ENCODE peak calls at places on chromosomes 7 and 10, in six cellular contexts. One of them, this sample, is unnamed.

GRCh38 chr10:507908-508444 is 181.5 kb downstream of the DIP2C start:
- DNase-seq in body of pancreas: no peak
- DNase-seq in RPMI8226: no peak
- DNase-seq in stimulated activated CD4-positive, alpha-beta T cell treated with anti-CD3 and anti-CD28 coated beads, TNF-alpha, amount 100 ng/mL, for 48 hours: no peak
- DNase-seq in retina: no peak
- DNase-seq in GM23338: no peak
- DNase-seq in this sample: no peak

GRCh38 chr7:28836661-28837060 is 121.5 kb downstream of the TRIL start:
- DNase-seq in retina: no peak
- DNase-seq in stimulated activated CD4-positive, alpha-beta T cell treated with anti-CD3 and anti-CD28 coated beads, TNF-alpha, amount 100 ng/mL, for 48 hours: no peak
- DNase-seq in RPMI8226: no peak
- DNase-seq in body of pancreas: no peak
- DNase-seq in GM23338: no peak
- DNase-seq in this sample: no peak

GRCh38 chr10:86733260-86733671 is 23.2 kb upstream of the BMPR1A start:
- DNase-seq in RPMI8226: no peak
- DNase-seq in stimulated activated CD4-positive, alpha-beta T cell treated with anti-CD3 and anti-CD28 coated beads, TNF-alpha, amount 100 ng/mL, for 48 hours: no peak
- DNase-seq in GM23338: no peak
- DNase-seq in body of pancreas: no peak
- DNase-seq in retina: no peak
- DNase-seq in this sample: no peak

GRCh38 chr7:139341776-139342244 is 673 bp downstream of the FMC1 start:
- DNase-seq in GM23338: no peak
- DNase-seq in RPMI8226: no peak
- DNase-seq in body of pancreas: no peak
- DNase-seq in retina: no peak
- DNase-seq in stimulated activated CD4-positive, alpha-beta T cell treated with anti-CD3 and anti-CD28 coated beads, TNF-alpha, amount 100 ng/mL, for 48 hours: no peak
- DNase-seq in this sample: no peak

GRCh38 chr7:74012842-74013249 is 15.1 kb upstream of the ELN start:
- DNase-seq in stimulated activated CD4-positive, alpha-beta T cell treated with anti-CD3 and anti-CD28 coated beads, TNF-alpha, amount 100 ng/mL, for 48 hours: no peak
- DNase-seq in RPMI8226: peak
- DNase-seq in body of pancreas: no peak
- DNase-seq in retina: no peak
- DNase-seq in GM23338: peak
- DNase-seq in this sample: no peak

GRCh38 chr7:71735961-71736556 is 604.1 kb downstream of the GALNT17 start:
- DNase-seq in RPMI8226: peak
- DNase-seq in stimulated activated CD4-positive, alpha-beta T cell treated with anti-CD3 and anti-CD28 coated beads, TNF-alpha, amount 100 ng/mL, for 48 hours: no peak
- DNase-seq in retina: peak
- DNase-seq in GM23338: peak
- DNase-seq in body of pancreas: peak
- DNase-seq in this sample: no peak

GRCh38 chr10:114708717-114709352 is 50.8 kb upstream of the ABLIM1 start:
- DNase-seq in body of pancreas: no peak
- DNase-seq in stimulated activated CD4-positive, alpha-beta T cell treated with anti-CD3 and anti-CD28 coated beads, TNF-alpha, amount 100 ng/mL, for 48 hours: no peak
- DNase-seq in retina: no peak
- DNase-seq in GM23338: peak
- DNase-seq in RPMI8226: no peak
- DNase-seq in this sample: no peak

GRCh38 chr7:87831127-87831526 is 45.0 kb downstream of the SLC25A40 start:
- DNase-seq in body of pancreas: no peak
- DNase-seq in RPMI8226: no peak
- DNase-seq in stimulated activated CD4-positive, alpha-beta T cell treated with anti-CD3 and anti-CD28 coated beads, TNF-alpha, amount 100 ng/mL, for 48 hours: no peak
- DNase-seq in GM23338: no peak
- DNase-seq in retina: no peak
- DNase-seq in this sample: no peak

GRCh38 chr10:43965918-43966570 is 317.4 kb upstream of the ZNF32 start:
- DNase-seq in stimulated activated CD4-positive, alpha-beta T cell treated with anti-CD3 and anti-CD28 coated beads, TNF-alpha, amount 100 ng/mL, for 48 hours: no peak
- DNase-seq in retina: no peak
- DNase-seq in RPMI8226: no peak
- DNase-seq in body of pancreas: no peak
- DNase-seq in GM23338: no peak
- DNase-seq in this sample: no peak

GRCh38 chr7:3092468-3092867 is 48.8 kb upstream of the CARD11 start:
- DNase-seq in stimulated activated CD4-positive, alpha-beta T cell treated with anti-CD3 and anti-CD28 coated beads, TNF-alpha, amount 100 ng/mL, for 48 hours: peak
- DNase-seq in retina: no peak
- DNase-seq in RPMI8226: peak
- DNase-seq in body of pancreas: no peak
- DNase-seq in GM23338: no peak
- DNase-seq in this sample: peak

GRCh38 chr7:141593134-141593533 is 41.9 kb downstream of the AGK start:
- DNase-seq in RPMI8226: no peak
- DNase-seq in GM23338: no peak
- DNase-seq in retina: no peak
- DNase-seq in body of pancreas: no peak
- DNase-seq in stimulated activated CD4-positive, alpha-beta T cell treated with anti-CD3 and anti-CD28 coated beads, TNF-alpha, amount 100 ng/mL, for 48 hours: no peak
- DNase-seq in this sample: no peak

GRCh38 chr10:49611166-49611814 is 1.2 kb downstream of the SLC18A3 start:
- DNase-seq in retina: peak
- DNase-seq in stimulated activated CD4-positive, alpha-beta T cell treated with anti-CD3 and anti-CD28 coated beads, TNF-alpha, amount 100 ng/mL, for 48 hours: no peak
- DNase-seq in body of pancreas: no peak
- DNase-seq in RPMI8226: no peak
- DNase-seq in GM23338: peak
- DNase-seq in this sample: no peak

GRCh38 chr7:150854066-150855000 is 2.0 kb downstream of the AOC1 start:
- DNase-seq in body of pancreas: no peak
- DNase-seq in retina: no peak
- DNase-seq in GM23338: no peak
- DNase-seq in stimulated activated CD4-positive, alpha-beta T cell treated with anti-CD3 and anti-CD28 coated beads, TNF-alpha, amount 100 ng/mL, for 48 hours: no peak
- DNase-seq in RPMI8226: no peak
- DNase-seq in this sample: no peak

GRCh38 chr10:102230861-102231356 is 4.8 kb downstream of the ELOVL3 start:
- DNase-seq in body of pancreas: peak
- DNase-seq in stimulated activated CD4-positive, alpha-beta T cell treated with anti-CD3 and anti-CD28 coated beads, TNF-alpha, amount 100 ng/mL, for 48 hours: peak
- DNase-seq in GM23338: peak
- DNase-seq in retina: peak
- DNase-seq in RPMI8226: peak
- DNase-seq in this sample: no peak

GRCh38 chr10:130568246-130568645 is 432.1 kb downstream of the GLRX3 start:
- DNase-seq in stimulated activated CD4-positive, alpha-beta T cell treated with anti-CD3 and anti-CD28 coated beads, TNF-alpha, amount 100 ng/mL, for 48 hours: no peak
- DNase-seq in GM23338: no peak
- DNase-seq in retina: no peak
- DNase-seq in body of pancreas: no peak
- DNase-seq in RPMI8226: no peak
- DNase-seq in this sample: no peak

GRCh38 chr10:52213511-52213831 is 100.6 kb upstream of the DKK1 start:
- DNase-seq in stimulated activated CD4-positive, alpha-beta T cell treated with anti-CD3 and anti-CD28 coated beads, TNF-alpha, amount 100 ng/mL, for 48 hours: no peak
- DNase-seq in retina: no peak
- DNase-seq in GM23338: peak
- DNase-seq in body of pancreas: peak
- DNase-seq in RPMI8226: no peak
- DNase-seq in this sample: no peak

GRCh38 chr7:128939861-128940410 is 2.2 kb downstream of the IRF5 start:
- DNase-seq in GM23338: no peak
- DNase-seq in stimulated activated CD4-positive, alpha-beta T cell treated with anti-CD3 and anti-CD28 coated beads, TNF-alpha, amount 100 ng/mL, for 48 hours: no peak
- DNase-seq in body of pancreas: no peak
- DNase-seq in retina: no peak
- DNase-seq in RPMI8226: peak
- DNase-seq in this sample: no peak

GRCh38 chr10:8034666-8035640 is 19.5 kb upstream of the GATA3 start:
- DNase-seq in retina: peak
- DNase-seq in body of pancreas: no peak
- DNase-seq in stimulated activated CD4-positive, alpha-beta T cell treated with anti-CD3 and anti-CD28 coated beads, TNF-alpha, amount 100 ng/mL, for 48 hours: no peak
- DNase-seq in GM23338: peak
- DNase-seq in RPMI8226: no peak
- DNase-seq in this sample: no peak

GRCh38 chr7:27994639-27995038 is 186.0 kb downstream of the JAZF1 start:
- DNase-seq in retina: no peak
- DNase-seq in body of pancreas: no peak
- DNase-seq in RPMI8226: no peak
- DNase-seq in stimulated activated CD4-positive, alpha-beta T cell treated with anti-CD3 and anti-CD28 coated beads, TNF-alpha, amount 100 ng/mL, for 48 hours: no peak
- DNase-seq in GM23338: no peak
- DNase-seq in this sample: no peak

GRCh38 chr7:36746347-36746746 is 22.1 kb upstream of the AOAH start:
- DNase-seq in body of pancreas: peak
- DNase-seq in stimulated activated CD4-positive, alpha-beta T cell treated with anti-CD3 and anti-CD28 coated beads, TNF-alpha, amount 100 ng/mL, for 48 hours: no peak
- DNase-seq in RPMI8226: no peak
- DNase-seq in retina: no peak
- DNase-seq in GM23338: no peak
- DNase-seq in this sample: no peak

GRCh38 chr7:91287685-91288084 is 23.5 kb downstream of the FZD1 start:
- DNase-seq in stimulated activated CD4-positive, alpha-beta T cell treated with anti-CD3 and anti-CD28 coated beads, TNF-alpha, amount 100 ng/mL, for 48 hours: no peak
- DNase-seq in RPMI8226: no peak
- DNase-seq in retina: no peak
- DNase-seq in GM23338: no peak
- DNase-seq in body of pancreas: no peak
- DNase-seq in this sample: no peak

GRCh38 chr7:19621740-19622139 is 87.1 kb downstream of the POLR1F start:
- DNase-seq in RPMI8226: no peak
- DNase-seq in GM23338: no peak
- DNase-seq in retina: no peak
- DNase-seq in body of pancreas: no peak
- DNase-seq in stimulated activated CD4-positive, alpha-beta T cell treated with anti-CD3 and anti-CD28 coated beads, TNF-alpha, amount 100 ng/mL, for 48 hours: no peak
- DNase-seq in this sample: no peak

GRCh38 chr10:94349327-94349726 is 13.4 kb downstream of the NOC3L start:
- DNase-seq in body of pancreas: no peak
- DNase-seq in GM23338: no peak
- DNase-seq in stimulated activated CD4-positive, alpha-beta T cell treated with anti-CD3 and anti-CD28 coated beads, TNF-alpha, amount 100 ng/mL, for 48 hours: no peak
- DNase-seq in RPMI8226: no peak
- DNase-seq in retina: no peak
- DNase-seq in this sample: no peak

GRCh38 chr7:139572704-139573395 is 49.4 kb downstream of the CLEC2L start:
- DNase-seq in stimulated activated CD4-positive, alpha-beta T cell treated with anti-CD3 and anti-CD28 coated beads, TNF-alpha, amount 100 ng/mL, for 48 hours: no peak
- DNase-seq in GM23338: no peak
- DNase-seq in retina: no peak
- DNase-seq in RPMI8226: no peak
- DNase-seq in body of pancreas: no peak
- DNase-seq in this sample: no peak

GRCh38 chr10:114437456-114438292 is 33.4 kb upstream of the AFAP1L2 start:
- DNase-seq in retina: no peak
- DNase-seq in RPMI8226: peak
- DNase-seq in stimulated activated CD4-positive, alpha-beta T cell treated with anti-CD3 and anti-CD28 coated beads, TNF-alpha, amount 100 ng/mL, for 48 hours: no peak
- DNase-seq in body of pancreas: peak
- DNase-seq in GM23338: peak
- DNase-seq in this sample: no peak

GRCh38 chr7:128792471-128793183 is 859 bp downstream of the CCDC136 start:
- DNase-seq in GM23338: no peak
- DNase-seq in RPMI8226: no peak
- DNase-seq in stimulated activated CD4-positive, alpha-beta T cell treated with anti-CD3 and anti-CD28 coated beads, TNF-alpha, amount 100 ng/mL, for 48 hours: no peak
- DNase-seq in retina: peak
- DNase-seq in body of pancreas: no peak
- DNase-seq in this sample: no peak

GRCh38 chr10:68861253-68861652 is 33.9 kb downstream of the STOX1 start:
- DNase-seq in body of pancreas: no peak
- DNase-seq in GM23338: peak
- DNase-seq in stimulated activated CD4-positive, alpha-beta T cell treated with anti-CD3 and anti-CD28 coated beads, TNF-alpha, amount 100 ng/mL, for 48 hours: no peak
- DNase-seq in retina: no peak
- DNase-seq in RPMI8226: no peak
- DNase-seq in this sample: no peak

This sample was measured in T-helper 22 cell.